ENCODE peak calls at places on chromosomes 11 and 22, in seven cellular contexts. Z is GOT3; N is iris pigment epithelial cell; C is choroid plexus epithelial cell; V is AG08396; E is stimulated activated naive CD8-positive, alpha-beta T cell treated with anti-CD3 and anti-CD28 coated beads, Interleukin-15, amount 100 ng/mL, for 72 hours; W is AG04450. H is an unnamed sample.

GRCh38 chr22:26922804-26923203 is 265.4 kb downstream of the MIAT start:
- DNase-seq in C (no peak), Z (no peak), N (no peak), W (no peak), E (no peak), V (no peak), H (no peak)

GRCh38 chr22:46025973-46026906 is 49.3 kb upstream of the WNT7B start:
- DNase-seq in W (no peak), C (no peak), V (no peak), Z (no peak), E (no peak), N (no peak), H (no peak)

GRCh38 chr11:126862664-126863247 is 137.8 kb downstream of the KIRREL3 start:
- DNase-seq in C (no peak), N (no peak), V (no peak), W (no peak), E (no peak), Z (no peak), H (no peak)

GRCh38 chr11:77187105-77187750 is 59.2 kb downstream of the MYO7A start:
- DNase-seq in V (no peak), C (no peak), N (no peak), Z (no peak), W (no peak), E (no peak), H (no peak)

GRCh38 chr22:42074846-42075245 is 798 bp downstream of the PHETA2 start:
- DNase-seq in Z (no peak), E (no peak), V (no peak), C (peak), N (no peak), W (no peak), H (no peak)

GRCh38 chr11:111697910-111698309 is 68.3 kb downstream of the PPP2R1B start:
- DNase-seq in W (no peak), E (no peak), N (no peak), Z (no peak), C (no peak), V (no peak), H (no peak)

GRCh38 chr11:83629775-83630174 is 343.6 kb upstream of the CCDC90B start:
- DNase-seq in E (no peak), W (no peak), C (no peak), Z (no peak), N (no peak), V (no peak), H (no peak)

GRCh38 chr11:104968856-104969776 is 742 bp upstream of the CASP4 start:
- DNase-seq in Z (peak), W (no peak), V (peak), C (peak), N (peak), E (no peak), H (no peak)

GRCh38 chr22:19892249-19892879 is 37.7 kb upstream of the GNB1L start:
- DNase-seq in C (peak), W (no peak), E (peak), Z (no peak), V (no peak), N (peak), H (no peak)

GRCh38 chr11:16086229-16086628 is 270.1 kb downstream of the SOX6 start:
- DNase-seq in E (no peak), N (no peak), V (no peak), C (no peak), Z (no peak), W (no peak), H (no peak)

GRCh38 chr22:27669798-27670599 is 131.6 kb downstream of the MN1 start:
- DNase-seq in C (peak), N (no peak), Z (no peak), W (no peak), V (no peak), E (no peak), H (no peak)

GRCh38 chr11:128291835-128292234 is 295.5 kb downstream of the ETS1 start:
- DNase-seq in W (no peak), Z (no peak), C (no peak), N (no peak), E (peak), V (no peak), H (no peak)

GRCh38 chr11:94544582-94544831 is 786 bp downstream of the FUT4 start:
- DNase-seq in W (no peak), N (no peak), V (peak), C (no peak), Z (no peak), E (no peak), H (no peak)

GRCh38 chr22:50121202-50121740 is 31.5 kb downstream of the MOV10L1 start:
- DNase-seq in E (no peak), V (no peak), N (no peak), C (no peak), Z (no peak), W (no peak), H (no peak)

GRCh38 chr11:126575849-126576248 is 220.4 kb downstream of the ST3GAL4 start:
- DNase-seq in E (no peak), Z (no peak), W (no peak), V (no peak), N (no peak), C (no peak), H (peak)

GRCh38 chr11:76628408-76628947 is 42.1 kb downstream of the LRRC32 start:
- DNase-seq in N (no peak), W (no peak), E (peak), C (no peak), Z (no peak), V (no peak), H (no peak)

GRCh38 chr11:113370634-113371033 is 16.9 kb upstream of the ANKK1 start:
- DNase-seq in N (no peak), C (no peak), Z (no peak), E (no peak), V (no peak), W (no peak), H (no peak)

GRCh38 chr11:104873252-104873651 is 25.0 kb downstream of the CASP12 start:
- DNase-seq in N (no peak), E (no peak), C (no peak), W (no peak), V (no peak), Z (no peak), H (no peak)